ENCODE peak calls at places on chromosomes 12 and 14, in four cellular contexts. S is HCT116, F is K562, X is GM12878. A is an unnamed sample.

GRCh38 chr12:127284870-127285431 is 982.0 kb upstream of the TMEM132C start:
- DNase-seq in S (no peak), X (no peak), F (no peak), A (no peak)

GRCh38 chr12:69645031-69645430 is 34.3 kb upstream of the LRRC10 start:
- DNase-seq in X (no peak), F (no peak), S (no peak), A (no peak)

GRCh38 chr12:107610030-107610859 is 75.4 kb upstream of the PWP1 start:
- DNase-seq in F (peak; percentile 20), S (no peak), X (no peak), A (peak; percentile 12)

GRCh38 chr14:65373011-65373670 is 39.4 kb upstream of the FUT8 start:
- DNase-seq in F (peak; percentile 11), S (no peak), X (no peak), A (no peak)

GRCh38 chr12:2640709-2641108 is 154.1 kb upstream of the FKBP4 start:
- DNase-seq in F (no peak), X (no peak), S (peak; percentile 81), A (no peak)

GRCh38 chr12:63752283-63752682 is 27.4 kb upstream of the RXYLT1 start:
- DNase-seq in S (no peak), F (no peak), X (no peak), A (no peak)

GRCh38 chr12:53561590-53561953 is 54.3 kb upstream of the NPFF start:
- DNase-seq in F (no peak), S (peak; percentile 56), X (no peak), A (peak; percentile 56)

GRCh38 chr12:117143008-117143532 is 43.9 kb upstream of the TESC start:
- DNase-seq in X (no peak), F (no peak), S (no peak), A (peak; percentile 92)

GRCh38 chr12:130441771-130442760 is 104.4 kb downstream of the PIWIL1 start:
- DNase-seq in X (no peak), S (no peak), F (no peak), A (no peak)

GRCh38 chr12:104669057-104669770 is 212.5 kb downstream of the CHST11 start:
- DNase-seq in S (no peak), X (no peak), F (no peak), A (no peak)

GRCh38 chr12:107027304-107028053 is 40.5 kb upstream of the MTERF2 start:
- DNase-seq in X (no peak), S (peak; percentile 52), F (no peak), A (peak; percentile 66)

GRCh38 chr14:104120281-104120741 is 18.1 kb upstream of the KIF26A start:
- DNase-seq in X (no peak), F (no peak), S (no peak), A (no peak)

GRCh38 chr14:32233292-32233691 is 30.2 kb upstream of the RNU6-8 start:
- DNase-seq in F (no peak), S (no peak), X (no peak), A (no peak)

GRCh38 chr14:76908834-76909233 is 82.6 kb downstream of the LRRC74A start:
- DNase-seq in S (no peak), X (peak; percentile 45), F (no peak), A (no peak)

GRCh38 chr12:7017870-7018349 is 366 bp downstream of the LPCAT3 start:
- DNase-seq in S (no peak), X (no peak), F (peak; percentile 70), A (no peak)

GRCh38 chr12:7431993-7432685 is 11.8 kb downstream of the CD163L1 start:
- DNase-seq in S (no peak), F (no peak), X (no peak), A (no peak)

DNA sequence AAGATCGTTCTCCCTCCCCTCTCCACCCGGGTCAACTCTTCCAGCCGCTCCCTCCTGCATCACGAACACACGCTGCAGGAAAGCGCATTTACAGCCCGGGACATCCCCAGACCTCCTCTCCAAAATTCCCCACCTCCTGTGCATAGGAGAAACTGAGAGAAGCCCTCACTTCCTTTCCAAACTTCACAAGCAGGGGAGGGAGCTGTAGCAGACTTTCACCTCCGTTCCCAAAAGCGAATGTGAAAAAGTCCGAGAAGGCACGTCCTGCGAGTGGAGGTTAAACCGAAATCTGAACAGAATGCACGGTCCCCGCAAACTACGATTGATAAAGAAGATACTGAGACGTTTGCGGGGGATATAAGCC is 467 bp downstream of the BCAT1 start:
- DNase-seq in X (peak; percentile 73), F (peak; percentile 33), S (no peak), A (no peak)
- TF ChIP-seq ZBTB33 in X (no peak), F (no peak), S (no peak), A (no peak)

DNA sequence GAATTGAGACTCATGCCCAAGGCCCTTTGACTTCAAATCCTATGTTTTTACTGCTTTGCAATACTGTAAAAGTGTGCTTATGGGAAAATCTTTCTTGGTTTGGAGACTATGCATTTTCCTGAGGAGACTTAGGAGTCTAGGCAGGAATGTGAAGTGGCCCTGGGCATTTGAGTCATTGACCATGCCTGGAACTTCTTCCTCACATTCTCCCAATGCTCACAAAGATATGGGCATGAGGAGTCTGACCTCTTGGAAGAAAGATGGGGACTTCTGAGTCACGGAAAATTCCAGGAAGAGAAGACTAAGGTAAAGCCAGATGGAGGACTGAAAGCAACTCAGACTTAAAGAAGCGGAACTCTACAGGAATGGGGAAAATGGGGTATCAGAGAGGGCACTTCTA is 38.2 kb upstream of the ZNF641 start:
- DNase-seq in S (no peak), X (no peak), F (no peak), A (no peak)
- TF ChIP-seq ZBTB33 in S (no peak), X (no peak), F (no peak), A (no peak)

DNA sequence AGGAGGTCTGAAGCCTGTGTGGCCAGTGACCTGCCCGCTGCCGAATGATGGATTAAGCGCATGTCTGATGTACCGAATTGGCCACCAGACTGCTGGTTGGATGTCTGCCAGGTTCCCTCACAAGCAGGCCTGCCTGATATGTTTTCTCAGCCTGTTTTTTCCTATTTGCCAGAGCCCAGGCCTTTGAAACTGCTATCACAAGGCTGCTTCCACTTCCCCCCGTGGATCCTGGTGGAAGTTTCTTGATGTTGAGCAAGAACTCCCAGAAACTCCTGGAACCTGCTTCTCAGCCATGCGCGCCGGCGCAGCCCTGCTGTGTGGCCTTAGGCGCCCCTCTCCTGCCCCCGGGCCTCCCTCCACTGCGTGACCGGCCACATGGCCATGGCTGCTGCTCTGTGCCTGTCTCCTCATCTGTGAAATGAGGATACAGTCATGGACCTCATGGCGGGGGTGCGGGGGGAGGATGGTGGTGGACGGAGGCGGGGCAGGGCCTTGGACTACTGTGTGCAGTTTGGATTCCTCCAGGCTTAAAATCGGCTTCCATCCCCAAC is 56.6 kb downstream of the CALM1 start:
- DNase-seq in X (no peak), S (no peak), F (no peak), A (no peak)
- TF ChIP-seq ZBTB33 in X (no peak), S (no peak), F (no peak), A (no peak)

DNA sequence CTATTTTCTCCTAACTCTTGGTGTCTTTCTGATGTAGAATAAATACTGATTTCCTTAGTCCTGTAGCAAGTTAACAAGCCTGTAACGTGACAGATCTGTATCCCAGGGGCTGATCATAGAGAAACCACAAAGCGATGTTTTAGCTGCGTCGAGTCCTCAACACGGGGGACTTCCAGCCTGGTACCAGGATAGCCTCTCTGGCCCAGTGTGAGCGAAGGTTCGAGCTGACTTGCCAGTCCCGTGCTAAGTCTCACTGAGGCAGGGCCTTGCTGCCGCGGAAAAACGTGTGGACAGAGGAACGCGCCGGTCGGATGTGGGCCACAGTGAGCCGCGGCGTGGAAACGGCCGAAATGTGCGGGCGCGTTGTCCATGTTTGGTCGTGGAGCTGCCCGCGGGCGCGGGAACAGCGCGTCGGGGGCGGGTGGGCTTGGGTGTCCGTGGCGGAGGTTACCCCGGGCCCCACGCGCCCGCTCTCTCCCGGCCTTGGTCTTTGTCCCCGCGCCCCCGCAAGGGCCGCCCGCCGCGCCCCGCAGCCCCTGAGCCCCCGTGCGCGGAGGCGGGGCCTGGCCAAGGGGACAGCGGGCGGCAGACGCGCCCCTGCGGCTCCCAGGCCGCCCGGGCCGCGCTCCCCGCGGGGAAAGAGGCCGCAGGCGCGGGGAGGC is 531 bp upstream of the EML1 start:
- DNase-seq in S (no peak), X (no peak), F (no peak), A (no peak)
- TF ChIP-seq ZBTB33 in S (no peak), X (no peak), F (no peak), A (peak; percentile 59)

GRCh38 chr14:56416213-56416612 is 163.4 kb upstream of the TMEM260 start:
- DNase-seq in X (no peak), S (no peak), F (no peak), A (no peak)

GRCh38 chr14:56414231-56414630 is 165.4 kb upstream of the TMEM260 start:
- DNase-seq in X (no peak), S (no peak), F (no peak), A (no peak)

GRCh38 chr14:56417173-56417572 is 162.4 kb upstream of the TMEM260 start:
- DNase-seq in S (no peak), F (no peak), X (no peak), A (no peak)

GRCh38 chr14:56412453-56413434 is 166.9 kb upstream of the TMEM260 start:
- DNase-seq in X (no peak), F (no peak), S (no peak), A (no peak)

GRCh38 chr14:56413721-56414120 is 165.9 kb upstream of the TMEM260 start:
- DNase-seq in F (no peak), X (no peak), S (no peak), A (no peak)
- TF ChIP-seq ZBTB33 in F (no peak), X (no peak), S (no peak), A (no peak)

GRCh38 chr14:91230363-91231035 is 14.0 kb downstream of the GPR68 start:
- DNase-seq in S (no peak), F (no peak), X (no peak), A (no peak)

GRCh38 chr14:91228112-91229004 is 16.1 kb downstream of the GPR68 start:
- DNase-seq in X (peak; percentile 86), F (peak; percentile 45), S (no peak), A (no peak)

GRCh38 chr14:91231446-91231845 is 13.1 kb downstream of the GPR68 start:
- DNase-seq in X (no peak), S (no peak), F (no peak), A (no peak)

GRCh38 chr14:91229005-91229382 is 15.5 kb downstream of the GPR68 start:
- DNase-seq in S (no peak), F (no peak), X (no peak), A (no peak)

GRCh38 chr14:91229743-91230200 is 14.7 kb downstream of the GPR68 start:
- DNase-seq in X (peak; percentile 96), S (no peak), F (no peak), A (no peak)
- TF ChIP-seq ZBTB33 in X (no peak), S (no peak), F (no peak), A (no peak)